ENCODE peak calls at places on chromosomes 16 and 17, in eight cellular contexts. C is left colon; A is Kasumi-1; J is fibroblast of the aortic adventitia; B is GM23338; D is ovary; H is activated CD8-positive, alpha-beta memory T cell treated with anti-CD3 and anti-CD28 coated beads for 24 hours; F is stimulated activated CD8-positive, alpha-beta memory T cell treated with anti-CD3 and anti-CD28 coated beads, Interleukin-2, amount 100 ng/mL, for 48 hours. M is an unnamed sample.
A peak's percentile ranks its signal among the peaks of the same experiment; 100 is the strongest.

GRCh38 chr17:51255673-51256072 is 4.2 kb downstream of the MBTD1 start:
- DNase-seq in B (no peak), H (no peak), D (no peak), J (no peak), C (no peak), F (no peak), A (no peak), M (no peak)

GRCh38 chr16:85449195-85449884 is 163.8 kb upstream of the GSE1 start:
- DNase-seq in B (no peak), F (no peak), A (no peak), J (no peak), D (no peak), H (no peak), C (no peak), M (peak; percentile 76)

GRCh38 chr17:17910060-17910459 is 62.1 kb downstream of the TOM1L2 start:
- DNase-seq in A (no peak), C (no peak), H (no peak), J (no peak), B (no peak), D (no peak), F (no peak), M (peak; percentile 23)

GRCh38 chr17:4944163-4944553 is 4.1 kb downstream of the RNF167 start:
- DNase-seq in A (peak; percentile 58), B (peak; percentile 32), C (no peak), D (no peak), F (no peak), H (peak; percentile 73), J (no peak), M (peak; percentile 51)

GRCh38 chr17:41417576-41418015 is 6.8 kb downstream of the KRT37 start:
- DNase-seq in D (no peak), H (no peak), B (peak; percentile 79), A (no peak), J (no peak), C (peak; percentile 15), F (no peak), M (peak; percentile 85)

GRCh38 chr16:67542464-67542863 is 13.8 kb downstream of the RIPOR1 start:
- DNase-seq in H (peak; percentile 80), B (peak; percentile 32), A (no peak), D (no peak), C (no peak), F (no peak), J (peak; percentile 66), M (peak; percentile 90)

GRCh38 chr16:19765860-19766553 is 47.9 kb downstream of the IQCK start:
- DNase-seq in F (no peak), C (peak; percentile 31), B (no peak), A (no peak), J (peak; percentile 39), H (no peak), D (no peak), M (peak; percentile 44)

GRCh38 chr16:85618509-85618908 is 5.4 kb downstream of the GSE1 start:
- DNase-seq in J (no peak), B (no peak), C (no peak), F (no peak), D (no peak), A (no peak), H (no peak), M (no peak)

GRCh38 chr16:1311738-1312458 is 2.5 kb downstream of the UBE2I start:
- DNase-seq in J (peak; percentile 25), F (no peak), B (no peak), D (peak; percentile 63), C (no peak), A (no peak), H (no peak), M (peak; percentile 58)

GRCh38 chr16:20903116-20903888 is 2.7 kb downstream of the LYRM1 start:
- DNase-seq in J (no peak), B (no peak), F (no peak), H (no peak), C (no peak), A (no peak), D (no peak), M (no peak)

GRCh38 chr17:48374650-48375230 is 55.3 kb downstream of the SKAP1 start:
- DNase-seq in C (peak; percentile 49), D (no peak), F (peak; percentile 4), J (no peak), A (peak; percentile 45), H (no peak), B (peak; percentile 85), M (peak; percentile 61)

GRCh38 chr16:2743007-2743810 is 9.2 kb upstream of the SRRM2 start:
- DNase-seq in A (no peak), D (no peak), C (no peak), B (no peak), J (no peak), F (no peak), H (no peak), M (no peak)

GRCh38 chr17:7577327-7578199 is 1.9 kb upstream of the CD68 start:
- DNase-seq in A (no peak), D (no peak), F (no peak), H (no peak), C (no peak), J (no peak), B (no peak), M (no peak)

GRCh38 chr16:48963901-48964615 is 317.6 kb downstream of the CBLN1 start:
- DNase-seq in H (no peak), F (no peak), A (no peak), B (no peak), J (peak; percentile 79), C (no peak), D (no peak), M (no peak)

M was measured in H7.